ENCODE peak calls at places on chromosomes 16 and 17, in four cellular contexts. One of them, this sample, is unnamed.

GRCh38 chr16:24838554-24839266 is 7.1 kb upstream of the SLC5A11 start:
- DNase-seq in MM.1S: no peak
- DNase-seq in A549: peak
- DNase-seq in activated CD8-positive, alpha-beta T cell treated with anti-CD3 and anti-CD28 coated beads for 36 hours: no peak
- DNase-seq in this sample: no peak

GRCh38 chr17:44367219-44367618 is 3.6 kb upstream of the FAM171A2 start:
- DNase-seq in A549: no peak
- DNase-seq in MM.1S: no peak
- DNase-seq in activated CD8-positive, alpha-beta T cell treated with anti-CD3 and anti-CD28 coated beads for 36 hours: no peak
- DNase-seq in this sample: no peak

GRCh38 chr16:54938351-54939346 is 8.0 kb downstream of the IRX5 start:
- DNase-seq in activated CD8-positive, alpha-beta T cell treated with anti-CD3 and anti-CD28 coated beads for 36 hours: no peak
- DNase-seq in A549: no peak
- DNase-seq in MM.1S: no peak
- DNase-seq in this sample: no peak

GRCh38 chr17:29390856-29391631 is 881 bp downstream of the TAOK1 start:
- DNase-seq in activated CD8-positive, alpha-beta T cell treated with anti-CD3 and anti-CD28 coated beads for 36 hours: peak
- DNase-seq in A549: peak
- DNase-seq in MM.1S: no peak
- DNase-seq in this sample: no peak

GRCh38 chr16:49348408-49349176 is 25.0 kb upstream of the C16orf78 start:
- DNase-seq in MM.1S: no peak
- DNase-seq in activated CD8-positive, alpha-beta T cell treated with anti-CD3 and anti-CD28 coated beads for 36 hours: no peak
- DNase-seq in A549: peak
- DNase-seq in this sample: no peak

GRCh38 chr16:2154533-2155090 is 970 bp upstream of the TRAF7 start:
- DNase-seq in MM.1S: peak
- DNase-seq in activated CD8-positive, alpha-beta T cell treated with anti-CD3 and anti-CD28 coated beads for 36 hours: no peak
- DNase-seq in A549: no peak
- DNase-seq in this sample: no peak

GRCh38 chr16:56898847-56899246 is 33.1 kb upstream of the HERPUD1 start:
- DNase-seq in MM.1S: no peak
- DNase-seq in A549: no peak
- DNase-seq in activated CD8-positive, alpha-beta T cell treated with anti-CD3 and anti-CD28 coated beads for 36 hours: peak
- DNase-seq in this sample: peak

GRCh38 chr17:48550313-48551205 is 5.7 kb upstream of the HOXB2 start:
- DNase-seq in activated CD8-positive, alpha-beta T cell treated with anti-CD3 and anti-CD28 coated beads for 36 hours: no peak
- DNase-seq in MM.1S: no peak
- DNase-seq in A549: no peak
- DNase-seq in this sample: no peak

GRCh38 chr16:54493594-54493993 is 207.0 kb upstream of the IRX3 start:
- DNase-seq in A549: no peak
- DNase-seq in activated CD8-positive, alpha-beta T cell treated with anti-CD3 and anti-CD28 coated beads for 36 hours: no peak
- DNase-seq in MM.1S: no peak
- DNase-seq in this sample: no peak

GRCh38 chr16:47045023-47045422 is 71.5 kb upstream of the DNAJA2 start:
- DNase-seq in A549: no peak
- DNase-seq in activated CD8-positive, alpha-beta T cell treated with anti-CD3 and anti-CD28 coated beads for 36 hours: no peak
- DNase-seq in MM.1S: no peak
- DNase-seq in this sample: no peak

GRCh38 chr16:28933176-28933575 is 1.4 kb downstream of the CD19 start:
- DNase-seq in MM.1S: no peak
- DNase-seq in activated CD8-positive, alpha-beta T cell treated with anti-CD3 and anti-CD28 coated beads for 36 hours: no peak
- DNase-seq in A549: no peak
- DNase-seq in this sample: no peak

GRCh38 chr16:52569701-52570100 is 22.8 kb upstream of the TOX3 start:
- DNase-seq in MM.1S: no peak
- DNase-seq in activated CD8-positive, alpha-beta T cell treated with anti-CD3 and anti-CD28 coated beads for 36 hours: no peak
- DNase-seq in A549: no peak
- DNase-seq in this sample: no peak

GRCh38 chr17:4908711-4909496 is 6.0 kb upstream of the CHRNE start:
- DNase-seq in A549: peak
- DNase-seq in MM.1S: peak
- DNase-seq in activated CD8-positive, alpha-beta T cell treated with anti-CD3 and anti-CD28 coated beads for 36 hours: peak
- DNase-seq in this sample: peak

GRCh38 chr17:17466511-17466910 is 10.3 kb upstream of the MED9 start:
- DNase-seq in A549: no peak
- DNase-seq in activated CD8-positive, alpha-beta T cell treated with anti-CD3 and anti-CD28 coated beads for 36 hours: no peak
- DNase-seq in MM.1S: no peak
- DNase-seq in this sample: no peak

GRCh38 chr17:47837401-47838039 is 3.6 kb downstream of the SCRN2 start:
- DNase-seq in A549: no peak
- DNase-seq in activated CD8-positive, alpha-beta T cell treated with anti-CD3 and anti-CD28 coated beads for 36 hours: no peak
- DNase-seq in MM.1S: no peak
- DNase-seq in this sample: no peak

GRCh38 chr16:14186007-14186953 is 115.2 kb downstream of the MRTFB start:
- DNase-seq in MM.1S: no peak
- DNase-seq in A549: peak
- DNase-seq in activated CD8-positive, alpha-beta T cell treated with anti-CD3 and anti-CD28 coated beads for 36 hours: peak
- DNase-seq in this sample: no peak

GRCh38 chr16:27706803-27707685 is 157.1 kb downstream of the KATNIP start:
- DNase-seq in activated CD8-positive, alpha-beta T cell treated with anti-CD3 and anti-CD28 coated beads for 36 hours: no peak
- DNase-seq in MM.1S: no peak
- DNase-seq in A549: no peak
- DNase-seq in this sample: no peak

GRCh38 chr17:76480676-76481075 is 13.3 kb downstream of the AANAT start:
- DNase-seq in activated CD8-positive, alpha-beta T cell treated with anti-CD3 and anti-CD28 coated beads for 36 hours: peak
- DNase-seq in MM.1S: peak
- DNase-seq in A549: no peak
- DNase-seq in this sample: no peak

GRCh38 chr16:89701425-89702406 is at the start of gene SPATA2L:
- DNase-seq in activated CD8-positive, alpha-beta T cell treated with anti-CD3 and anti-CD28 coated beads for 36 hours: peak
- DNase-seq in MM.1S: peak
- DNase-seq in A549: peak
- DNase-seq in this sample: peak

GRCh38 chr16:66278604-66279262 is 87.8 kb upstream of the CDH5 start:
- DNase-seq in A549: no peak
- DNase-seq in MM.1S: peak
- DNase-seq in activated CD8-positive, alpha-beta T cell treated with anti-CD3 and anti-CD28 coated beads for 36 hours: no peak
- DNase-seq in this sample: no peak

GRCh38 chr16:46573008-46573833 is 48.0 kb downstream of the SHCBP1 start:
- DNase-seq in activated CD8-positive, alpha-beta T cell treated with anti-CD3 and anti-CD28 coated beads for 36 hours: peak
- DNase-seq in MM.1S: no peak
- DNase-seq in A549: peak
- DNase-seq in this sample: no peak

GRCh38 chr16:69706256-69706974 is 19.9 kb downstream of the NQO1 start:
- DNase-seq in MM.1S: no peak
- DNase-seq in A549: no peak
- DNase-seq in activated CD8-positive, alpha-beta T cell treated with anti-CD3 and anti-CD28 coated beads for 36 hours: no peak
- DNase-seq in this sample: no peak

GRCh38 chr16:82585675-82586074 is 41.1 kb upstream of the CDH13 start:
- DNase-seq in A549: no peak
- DNase-seq in MM.1S: no peak
- DNase-seq in activated CD8-positive, alpha-beta T cell treated with anti-CD3 and anti-CD28 coated beads for 36 hours: no peak
- DNase-seq in this sample: no peak

GRCh38 chr16:51445250-51445649 is 294.2 kb upstream of the SALL1 start:
- DNase-seq in A549: no peak
- DNase-seq in MM.1S: no peak
- DNase-seq in activated CD8-positive, alpha-beta T cell treated with anti-CD3 and anti-CD28 coated beads for 36 hours: no peak
- DNase-seq in this sample: no peak

GRCh38 chr16:86951831-86952598 is 365.2 kb downstream of the C16orf95 start:
- DNase-seq in MM.1S: no peak
- DNase-seq in activated CD8-positive, alpha-beta T cell treated with anti-CD3 and anti-CD28 coated beads for 36 hours: no peak
- DNase-seq in A549: peak
- DNase-seq in this sample: no peak

GRCh38 chr17:76013377-76013932 is 12.8 kb downstream of the CDK3 start:
- DNase-seq in A549: no peak
- DNase-seq in MM.1S: no peak
- DNase-seq in activated CD8-positive, alpha-beta T cell treated with anti-CD3 and anti-CD28 coated beads for 36 hours: no peak
- DNase-seq in this sample: no peak

GRCh38 chr16:963913-964695 is 6.7 kb downstream of the LMF1 start:
- DNase-seq in MM.1S: peak
- DNase-seq in A549: no peak
- DNase-seq in activated CD8-positive, alpha-beta T cell treated with anti-CD3 and anti-CD28 coated beads for 36 hours: no peak
- DNase-seq in this sample: no peak

GRCh38 chr16:68590201-68590994 is 51.3 kb downstream of the ZFP90 start:
- DNase-seq in MM.1S: no peak
- DNase-seq in activated CD8-positive, alpha-beta T cell treated with anti-CD3 and anti-CD28 coated beads for 36 hours: peak
- DNase-seq in A549: peak
- DNase-seq in this sample: peak

GRCh38 chr17:77408284-77408683 is 267.5 kb downstream of the SEC14L1 start:
- DNase-seq in activated CD8-positive, alpha-beta T cell treated with anti-CD3 and anti-CD28 coated beads for 36 hours: no peak
- DNase-seq in MM.1S: no peak
- DNase-seq in A549: no peak
- DNase-seq in this sample: no peak

GRCh38 chr16:77324727-77325126 is 110.1 kb downstream of the ADAMTS18 start:
- DNase-seq in activated CD8-positive, alpha-beta T cell treated with anti-CD3 and anti-CD28 coated beads for 36 hours: no peak
- DNase-seq in A549: no peak
- DNase-seq in MM.1S: no peak
- DNase-seq in this sample: no peak

GRCh38 chr16:67040906-67041305 is 12.0 kb downstream of the CBFB start:
- DNase-seq in A549: no peak
- DNase-seq in MM.1S: no peak
- DNase-seq in activated CD8-positive, alpha-beta T cell treated with anti-CD3 and anti-CD28 coated beads for 36 hours: no peak
- DNase-seq in this sample: no peak

GRCh38 chr17:50966163-50966666 is 100.1 kb upstream of the TOB1 start:
- DNase-seq in A549: no peak
- DNase-seq in activated CD8-positive, alpha-beta T cell treated with anti-CD3 and anti-CD28 coated beads for 36 hours: no peak
- DNase-seq in MM.1S: no peak
- DNase-seq in this sample: no peak

GRCh38 chr17:61072648-61073047 is 327.0 kb upstream of the TBX2 start:
- DNase-seq in A549: no peak
- DNase-seq in activated CD8-positive, alpha-beta T cell treated with anti-CD3 and anti-CD28 coated beads for 36 hours: no peak
- DNase-seq in MM.1S: no peak
- DNase-seq in this sample: no peak

DNA sequence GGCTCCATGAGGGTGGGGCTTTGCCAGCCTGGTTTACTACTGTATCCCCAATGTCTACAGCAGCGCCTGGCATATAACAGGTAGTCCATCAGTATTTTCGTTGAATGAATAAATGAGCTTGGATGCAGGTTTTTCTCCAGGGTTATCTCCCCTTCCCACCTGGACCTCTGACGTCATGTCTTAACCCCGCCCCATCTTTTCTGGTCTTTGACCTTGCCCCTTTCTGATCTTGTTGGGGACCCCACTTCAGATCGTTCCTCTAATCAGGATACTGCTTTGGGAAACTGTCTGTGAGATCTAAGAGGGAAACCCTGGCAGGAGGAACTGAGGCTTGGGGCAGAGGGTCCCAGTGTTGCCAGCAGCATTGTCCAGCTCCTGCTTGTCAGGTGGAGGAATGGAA is 68.8 kb upstream of the GCSH start:
- DNase-seq in activated CD8-positive, alpha-beta T cell treated with anti-CD3 and anti-CD28 coated beads for 36 hours: no peak
- DNase-seq in A549: no peak
- DNase-seq in MM.1S: no peak
- DNase-seq in this sample: no peak
- TF ChIP-seq CTCF in activated CD8-positive, alpha-beta T cell treated with anti-CD3 and anti-CD28 coated beads for 36 hours: no peak
- TF ChIP-seq CTCF in A549: no peak
- TF ChIP-seq CTCF in MM.1S: no peak
- TF ChIP-seq CTCF in this sample: no peak

DNA sequence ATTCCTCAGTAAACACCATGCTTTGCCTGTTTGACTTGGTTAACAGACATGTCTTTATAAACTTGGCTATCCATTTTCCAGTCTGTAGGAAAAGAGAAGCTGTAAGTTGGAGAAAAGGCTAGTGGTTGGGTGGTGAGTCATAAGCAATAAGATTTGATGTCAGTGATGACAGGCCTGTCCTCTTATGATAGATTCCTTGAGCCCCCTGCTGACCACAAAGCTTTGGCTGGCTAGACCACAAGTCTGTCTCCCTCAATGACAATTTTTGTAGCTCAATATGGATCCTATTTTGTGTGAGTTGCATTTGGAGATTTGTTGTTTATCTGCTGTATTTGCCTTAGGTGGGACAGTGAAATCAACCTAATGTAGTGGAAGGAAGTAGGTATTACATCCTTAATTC is 67.6 kb downstream of the SIAH1 start:
- DNase-seq in MM.1S: peak
- DNase-seq in activated CD8-positive, alpha-beta T cell treated with anti-CD3 and anti-CD28 coated beads for 36 hours: peak
- DNase-seq in A549: peak
- DNase-seq in this sample: no peak
- TF ChIP-seq CTCF in MM.1S: peak
- TF ChIP-seq CTCF in activated CD8-positive, alpha-beta T cell treated with anti-CD3 and anti-CD28 coated beads for 36 hours: no peak
- TF ChIP-seq CTCF in A549: no peak
- TF ChIP-seq CTCF in this sample: no peak

GRCh38 chr17:80649672-80650338 is 105.2 kb downstream of the RPTOR start:
- DNase-seq in MM.1S: no peak
- DNase-seq in A549: peak
- DNase-seq in activated CD8-positive, alpha-beta T cell treated with anti-CD3 and anti-CD28 coated beads for 36 hours: peak
- DNase-seq in this sample: peak

GRCh38 chr17:80650751-80651173 is 106.1 kb downstream of the RPTOR start:
- DNase-seq in A549: no peak
- DNase-seq in MM.1S: no peak
- DNase-seq in activated CD8-positive, alpha-beta T cell treated with anti-CD3 and anti-CD28 coated beads for 36 hours: no peak
- DNase-seq in this sample: no peak

GRCh38 chr17:80652751-80653330 is 108.2 kb downstream of the RPTOR start:
- DNase-seq in A549: no peak
- DNase-seq in MM.1S: no peak
- DNase-seq in activated CD8-positive, alpha-beta T cell treated with anti-CD3 and anti-CD28 coated beads for 36 hours: no peak
- DNase-seq in this sample: no peak

GRCh38 chr17:80649200-80649644 is 104.6 kb downstream of the RPTOR start:
- DNase-seq in A549: no peak
- DNase-seq in MM.1S: no peak
- DNase-seq in activated CD8-positive, alpha-beta T cell treated with anti-CD3 and anti-CD28 coated beads for 36 hours: peak
- DNase-seq in this sample: no peak

DNA sequence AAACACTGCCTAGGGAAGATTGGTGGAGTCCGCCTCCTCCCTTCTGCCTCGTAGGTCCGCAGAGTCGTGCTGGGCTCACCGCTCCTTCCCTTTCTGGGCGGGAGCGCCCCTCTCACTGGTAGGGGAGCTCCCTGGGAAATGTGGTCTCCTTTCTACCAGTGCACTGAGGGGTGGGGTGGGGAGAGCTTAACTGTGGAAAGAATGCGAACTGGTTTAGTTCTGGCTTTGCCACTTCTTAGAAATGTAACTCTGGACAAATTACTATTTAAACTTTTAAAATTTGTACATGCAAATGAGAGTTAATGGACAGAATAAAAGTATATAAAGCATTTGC is 105.7 kb downstream of the RPTOR start:
- DNase-seq in A549: no peak
- DNase-seq in MM.1S: no peak
- DNase-seq in activated CD8-positive, alpha-beta T cell treated with anti-CD3 and anti-CD28 coated beads for 36 hours: no peak
- DNase-seq in this sample: no peak
- TF ChIP-seq CTCF in A549: no peak
- TF ChIP-seq CTCF in MM.1S: no peak
- TF ChIP-seq CTCF in activated CD8-positive, alpha-beta T cell treated with anti-CD3 and anti-CD28 coated beads for 36 hours: no peak
- TF ChIP-seq CTCF in this sample: no peak

DNA sequence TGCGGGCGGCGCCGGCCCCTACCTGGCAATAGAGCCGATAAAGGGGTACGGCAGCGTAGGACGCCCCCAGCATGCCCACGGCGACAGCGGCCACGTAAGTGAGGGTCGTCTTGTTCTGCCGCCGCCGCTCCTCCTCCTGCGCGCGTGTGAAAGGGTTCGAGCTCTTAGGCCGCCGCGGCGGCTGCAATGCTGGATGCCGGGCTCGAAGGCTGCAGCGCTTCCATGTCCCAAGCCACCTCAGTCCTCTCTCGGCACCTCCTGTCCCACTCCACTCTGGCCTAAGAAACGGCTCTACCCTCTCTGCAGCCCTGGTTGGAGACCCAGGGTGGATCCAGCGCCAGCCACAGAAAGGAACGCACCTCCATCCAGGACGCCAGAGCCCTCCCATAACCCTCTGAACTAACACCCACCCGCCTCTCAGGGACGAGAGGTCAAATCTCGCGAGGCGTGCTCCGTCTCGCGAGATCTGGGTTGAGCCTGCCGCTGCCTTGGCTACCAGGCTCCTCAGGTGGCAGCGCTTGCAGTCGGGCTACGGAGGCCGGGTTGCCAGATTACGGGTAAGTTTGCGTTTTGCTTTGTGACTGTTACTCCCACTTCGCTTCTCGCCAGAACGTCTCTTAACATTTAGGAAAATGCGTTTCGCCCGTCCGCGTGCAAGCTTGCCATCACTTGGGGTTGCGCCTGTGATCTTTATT is at the start of the genes COX11 and STXBP4:
- DNase-seq in activated CD8-positive, alpha-beta T cell treated with anti-CD3 and anti-CD28 coated beads for 36 hours: peak
- DNase-seq in A549: peak
- DNase-seq in MM.1S: peak
- DNase-seq in this sample: peak
- TF ChIP-seq CTCF in activated CD8-positive, alpha-beta T cell treated with anti-CD3 and anti-CD28 coated beads for 36 hours: peak
- TF ChIP-seq CTCF in A549: no peak
- TF ChIP-seq CTCF in MM.1S: peak
- TF ChIP-seq CTCF in this sample: peak

This sample was measured in GM13977.